ENCODE peak calls at places on chromosomes 11 and 22, in eight cellular contexts. Y is natural killer cell; G is T-helper 1 cell; E is kidney epithelial cell; P is astrocyte of the spinal cord; R is CD4-positive, alpha-beta T cell; M is EL; H is stimulated activated CD8-positive, alpha-beta memory T cell treated with anti-CD3 and anti-CD28 coated beads, Interleukin-2, amount 100 ng/mL, for 1 hour. L is an unnamed sample.

GRCh38 chr11:78224906-78225420 is 36.2 kb downstream of the USP35 start:
- DNase-seq in G (no peak), Y (no peak), E (no peak), M (no peak), R (no peak), P (no peak), H (no peak), L (no peak)

GRCh38 chr22:37431366-37431765 is 4.1 kb upstream of the ELFN2 start:
- DNase-seq in G (no peak), H (no peak), Y (no peak), R (no peak), E (no peak), P (no peak), M (peak; percentile 46), L (no peak)

GRCh38 chr22:33756508-33756949 is 163.7 kb downstream of the LARGE1 start:
- DNase-seq in Y (no peak), R (no peak), P (no peak), M (no peak), H (no peak), G (no peak), E (no peak), L (no peak)

GRCh38 chr11:13720940-13721339 is 52.5 kb downstream of the FAR1 start:
- DNase-seq in H (no peak), E (no peak), M (no peak), Y (no peak), R (no peak), P (no peak), G (no peak), L (no peak)

GRCh38 chr11:30451642-30452041 is 128.7 kb downstream of the ARL14EP start:
- DNase-seq in Y (no peak), R (no peak), H (no peak), M (no peak), E (no peak), G (no peak), P (no peak), L (no peak)

GRCh38 chr22:49480896-49481650 is 346.6 kb downstream of the BRD1 start:
- DNase-seq in P (no peak), H (no peak), M (no peak), E (no peak), Y (no peak), R (no peak), G (no peak), L (no peak)

GRCh38 chr11:46912526-46913150 is 5.7 kb downstream of the LRP4 start:
- DNase-seq in Y (no peak), P (no peak), E (no peak), G (no peak), R (no peak), M (no peak), H (no peak), L (no peak)

GRCh38 chr11:12066056-12066798 is 44.2 kb upstream of the MICAL2 start:
- DNase-seq in E (peak; percentile 99), M (peak; percentile 97), R (no peak), Y (no peak), G (no peak), H (no peak), P (peak; percentile 87), L (no peak)

GRCh38 chr11:100709233-100709999 is 22.3 kb downstream of the ARHGAP42 start:
- DNase-seq in P (peak; percentile 25), R (no peak), Y (no peak), E (no peak), M (peak; percentile 16), G (no peak), H (no peak), L (no peak)

GRCh38 chr11:31340903-31341572 is 28.5 kb downstream of the DCDC1 start:
- DNase-seq in H (no peak), E (no peak), R (no peak), M (peak; percentile 29), Y (no peak), P (peak; percentile 20), G (no peak), L (no peak)

GRCh38 chr11:66047541-66048365 is 1.2 kb downstream of the GAL3ST3 start:
- DNase-seq in P (no peak), E (no peak), R (no peak), H (no peak), Y (no peak), M (peak; percentile 28), G (no peak), L (no peak)

GRCh38 chr11:26244207-26244606 is 87.7 kb upstream of the ANO3 start:
- DNase-seq in Y (no peak), P (no peak), E (no peak), H (no peak), R (no peak), M (no peak), G (no peak), L (no peak)

GRCh38 chr11:86481399-86481798 is 106.7 kb downstream of the CCDC81 start:
- DNase-seq in R (no peak), M (peak; percentile 24), P (no peak), H (no peak), E (no peak), G (no peak), Y (no peak), L (no peak)

GRCh38 chr11:9386086-9386485 is 1.6 kb downstream of the IPO7 start:
- DNase-seq in G (no peak), E (no peak), R (no peak), P (no peak), H (no peak), Y (no peak), M (no peak), L (no peak)

GRCh38 chr22:35353318-35353717 is 27.6 kb upstream of the HMOX1 start:
- DNase-seq in E (no peak), G (no peak), M (no peak), R (no peak), H (no peak), P (no peak), Y (no peak), L (peak; percentile 69)

GRCh38 chr11:114161486-114162250 is 102.2 kb downstream of the ZBTB16 start:
- DNase-seq in M (no peak), Y (no peak), H (no peak), R (no peak), P (no peak), E (no peak), G (no peak), L (no peak)

GRCh38 chr11:66704659-66705360 is 24.2 kb downstream of the SPTBN2 start:
- DNase-seq in M (no peak), P (no peak), E (no peak), G (no peak), R (no peak), H (no peak), Y (no peak), L (no peak)

GRCh38 chr11:111910637-111911562 is 670 bp downstream of the CRYAB start:
- DNase-seq in R (no peak), Y (no peak), M (no peak), P (no peak), E (no peak), G (no peak), H (no peak), L (no peak)

GRCh38 chr22:47837703-47838102 is 1075.3 kb downstream of the TBC1D22A start:
- DNase-seq in P (no peak), E (no peak), G (no peak), Y (no peak), R (no peak), H (no peak), M (no peak), L (no peak)

GRCh38 chr11:34585304-34585869 is 35.5 kb upstream of the EHF start:
- DNase-seq in H (no peak), M (no peak), P (no peak), E (no peak), G (no peak), R (no peak), Y (no peak), L (no peak)